ENCODE peak calls at places on chromosomes 4 and X, in eight cellular contexts. V, J, Y, L, M, Q, S and C are unnamed samples.

GRCh38 chrX:106952988-106953387 is 32.8 kb downstream of the CLDN2 start:
- DNase-seq in V (no peak), Q (no peak), Y (no peak), M (no peak), S (peak; percentile 24), J (no peak), L (no peak), C (no peak)

GRCh38 chr4:37535872-37536271 is 150.3 kb downstream of the RELL1 start:
- DNase-seq in V (no peak), M (no peak), Y (no peak), J (no peak), S (peak; percentile 87), Q (no peak), L (no peak), C (peak; percentile 47)

GRCh38 chrX:44974462-44974861 is 101.5 kb downstream of the KDM6A start:
- DNase-seq in M (no peak), Q (no peak), J (no peak), S (peak; percentile 64), V (no peak), Y (no peak), L (no peak), C (peak; percentile 63)

GRCh38 chr4:2068198-2068470 is 9.0 kb downstream of the NAT8L start:
- DNase-seq in L (no peak), M (no peak), S (no peak), V (no peak), J (no peak), Q (no peak), Y (no peak), C (no peak)

GRCh38 chr4:57231781-57232180 is 121.6 kb upstream of the IGFBP7 start:
- DNase-seq in V (no peak), J (no peak), M (no peak), L (no peak), Q (no peak), S (peak; percentile 76), Y (no peak), C (peak; percentile 50)

GRCh38 chr4:143358923-143359694 is 22.4 kb downstream of the GAB1 start:
- DNase-seq in V (no peak), L (no peak), Y (no peak), S (peak; percentile 93), Q (no peak), M (no peak), J (no peak), C (peak; percentile 81)

GRCh38 chrX:11619426-11619825 is 46.3 kb downstream of the ARHGAP6 start:
- DNase-seq in J (peak; percentile 4), V (no peak), L (no peak), Q (no peak), Y (no peak), M (no peak), S (peak; percentile 42), C (peak; percentile 6)

GRCh38 chrX:134544614-134545255 is 84.8 kb downstream of the HPRT1 start:
- DNase-seq in L (no peak), S (no peak), M (no peak), V (no peak), J (no peak), Q (no peak), Y (no peak), C (no peak)

GRCh38 chrX:20015422-20015821 is 24.6 kb upstream of the BCLAF3 start:
- DNase-seq in V (no peak), J (no peak), M (no peak), L (no peak), Q (no peak), Y (no peak), S (no peak), C (no peak)

GRCh38 chrX:72532371-72532770 is 40.3 kb downstream of the HDAC8 start:
- DNase-seq in J (no peak), Q (no peak), Y (no peak), L (no peak), S (peak; percentile 6), V (no peak), M (no peak), C (no peak)

GRCh38 chr4:18735740-18736288 is 714.3 kb upstream of the LCORL start:
- DNase-seq in Q (no peak), M (no peak), V (no peak), L (no peak), Y (no peak), S (no peak), J (no peak), C (no peak)

GRCh38 chr4:21699437-21699836 is 249.1 kb downstream of the KCNIP4 start:
- DNase-seq in L (no peak), S (peak; percentile 7), Q (no peak), Y (no peak), M (no peak), J (no peak), V (no peak), C (no peak)

GRCh38 chr4:76624271-76624681 is 189.2 kb downstream of the SHROOM3 start:
- DNase-seq in Y (peak; percentile 91), L (no peak), J (peak; percentile 99), S (peak; percentile 75), Q (no peak), M (no peak), V (no peak), C (peak; percentile 94)

GRCh38 chrX:9278475-9279270 is 186.2 kb upstream of the TBL1X start:
- DNase-seq in M (no peak), S (no peak), Y (no peak), L (no peak), J (peak; percentile 15), V (no peak), Q (no peak), C (no peak)

GRCh38 chr4:124631760-124632159 is 80.8 kb downstream of the ANKRD50 start:
- DNase-seq in Q (no peak), J (peak; percentile 73), V (no peak), Y (no peak), L (no peak), M (no peak), S (peak; percentile 99), C (peak; percentile 95)

GRCh38 chr4:26131053-26131452 is 189.8 kb upstream of the RBPJ start:
- DNase-seq in J (no peak), Q (peak; percentile 29), Y (no peak), L (no peak), V (no peak), M (no peak), S (no peak), C (no peak)

GRCh38 chrX:17237146-17237545 is 137.9 kb upstream of the NHS start:
- DNase-seq in V (no peak), Y (no peak), S (no peak), M (no peak), J (no peak), L (no peak), Q (no peak), C (no peak)

GRCh38 chr4:1082215-1083182 is 30.9 kb downstream of the RNF212 start:
- DNase-seq in V (no peak), S (peak; percentile 97), L (no peak), Q (no peak), Y (no peak), J (peak; percentile 61), M (no peak), C (peak; percentile 98)

GRCh38 chrX:30577362-30577961 is at the start of gene TASL:
- DNase-seq in M (peak; percentile 13), S (no peak), Y (no peak), V (no peak), J (no peak), L (no peak), Q (no peak), C (no peak)

GRCh38 chrX:112520124-112520523 is 159.6 kb downstream of the LHFPL1 start:
- DNase-seq in J (no peak), V (no peak), Y (no peak), S (no peak), L (no peak), M (no peak), Q (no peak), C (no peak)

GRCh38 chr4:82499705-82500104 is 62.1 kb downstream of the TMEM150C start:
- DNase-seq in V (no peak), Y (no peak), L (no peak), M (no peak), Q (no peak), S (no peak), J (no peak), C (no peak)

GRCh38 chr4:54066718-54067129 is 2.3 kb upstream of the CHIC2 start:
- DNase-seq in Q (no peak), V (no peak), S (no peak), M (no peak), Y (no peak), L (no peak), J (no peak), C (no peak)

GRCh38 chr4:29058519-29058918 is 1661.7 kb upstream of the PCDH7 start:
- DNase-seq in Y (no peak), V (no peak), M (no peak), L (no peak), S (no peak), J (no peak), Q (no peak), C (no peak)

GRCh38 chr4:39770471-39770870 is 72.5 kb downstream of the UBE2K start:
- DNase-seq in Y (no peak), M (no peak), L (no peak), V (no peak), J (no peak), S (no peak), Q (no peak), C (no peak)

GRCh38 chr4:109462802-109463201 is 29.2 kb downstream of the SEC24B start:
- DNase-seq in S (peak; percentile 46), Y (no peak), L (no peak), M (no peak), J (no peak), V (no peak), Q (no peak), C (peak; percentile 30)

GRCh38 chr4:174631901-174632758 is 109.8 kb upstream of the HPGD start:
- DNase-seq in Y (no peak), M (no peak), V (no peak), S (peak; percentile 65), Q (no peak), L (no peak), J (no peak), C (peak; percentile 24)

GRCh38 chrX:130347336-130347735 is 7.6 kb downstream of the SLC25A14 start:
- DNase-seq in S (no peak), J (no peak), Y (no peak), L (no peak), M (no peak), Q (no peak), V (no peak), C (no peak)

GRCh38 chr4:2366252-2367192 is 51.9 kb downstream of the ZFYVE28 start:
- DNase-seq in V (no peak), S (no peak), Y (peak; percentile 65), Q (no peak), L (no peak), M (no peak), J (no peak), C (no peak)

GRCh38 chr4:64756016-64756415 is 346.8 kb upstream of the TECRL start:
- DNase-seq in J (no peak), L (no peak), Q (no peak), S (peak; percentile 72), Y (no peak), V (no peak), M (no peak), C (peak; percentile 74)

GRCh38 chr4:48225368-48226141 is 44.1 kb downstream of the TEC start:
- DNase-seq in J (no peak), L (no peak), M (no peak), Q (no peak), Y (no peak), V (no peak), S (no peak), C (no peak)

GRCh38 chr4:113574636-113575103 is 186.9 kb downstream of the CAMK2D start:
- DNase-seq in L (no peak), J (peak; percentile 33), S (peak; percentile 43), V (no peak), Q (no peak), Y (no peak), M (no peak), C (peak; percentile 11)

GRCh38 chrX:38341442-38341841 is 11.0 kb upstream of the OTC start:
- DNase-seq in J (no peak), M (no peak), S (no peak), L (no peak), V (no peak), Y (no peak), Q (no peak), C (no peak)

GRCh38 chr4:138035781-138036258 is 206.3 kb downstream of the SLC7A11 start:
- DNase-seq in S (peak; percentile 71), M (peak; percentile 16), L (no peak), J (no peak), Q (no peak), V (no peak), Y (no peak), C (peak; percentile 54)